ENCODE peak calls at places on chromosomes 1 and 21, in ten cellular contexts. K is H54; L is T-cell; P is ELR; T is HT1080; Y is pulmonary artery endothelial cell; G is ovary; U is effector memory CD8-positive, alpha-beta T cell; B is memory B cell; V is activated CD8-positive, alpha-beta memory T cell treated with anti-CD3 and anti-CD28 coated beads for 48 hours. A is an unnamed sample.

GRCh38 chr1:88029142-88029541 is 654.9 kb upstream of the PKN2 start:
- DNase-seq in V (no peak), Y (no peak), U (no peak), G (no peak), K (no peak), P (peak; percentile 1), T (peak; percentile 21), B (no peak), L (no peak), A (no peak)

GRCh38 chr1:1182491-1183220 is 9.0 kb downstream of the TTLL10 start:
- DNase-seq in L (no peak), K (no peak), B (no peak), P (no peak), T (no peak), V (no peak), G (no peak), Y (no peak), U (no peak), A (no peak)

GRCh38 chr1:92538048-92538412 is 51.3 kb upstream of the GFI1 start:
- DNase-seq in K (no peak), P (peak; percentile 45), G (no peak), B (no peak), V (no peak), L (no peak), T (peak; percentile 3), U (peak; percentile 15), Y (no peak), A (no peak)

GRCh38 chr1:244049142-244049968 is 1.7 kb upstream of the ZBTB18 start:
- DNase-seq in K (no peak), P (peak; percentile 57), T (no peak), V (no peak), U (peak; percentile 35), L (peak; percentile 74), G (peak; percentile 65), Y (no peak), B (peak; percentile 62), A (no peak)

GRCh38 chr1:172431721-172432192 is 11.3 kb downstream of the C1orf105 start:
- DNase-seq in V (no peak), G (no peak), B (no peak), T (no peak), Y (no peak), P (no peak), L (peak; percentile 35), K (no peak), U (no peak), A (no peak)

GRCh38 chr1:63643926-63644325 is 50.7 kb downstream of the PGM1 start:
- DNase-seq in P (no peak), K (no peak), B (no peak), U (no peak), G (no peak), V (no peak), Y (no peak), L (no peak), T (no peak), A (no peak)

GRCh38 chr21:25427828-25428227 is 179.5 kb downstream of the MRPL39 start:
- DNase-seq in T (no peak), B (no peak), V (no peak), K (no peak), P (no peak), Y (no peak), L (no peak), G (no peak), U (no peak), A (no peak)

GRCh38 chr1:15735304-15736034 is 589 bp upstream of the SLC25A34 start:
- DNase-seq in B (no peak), G (no peak), U (no peak), K (no peak), Y (no peak), V (no peak), T (no peak), P (no peak), L (no peak), A (no peak)

GRCh38 chr1:65141394-65141793 is 6.6 kb upstream of the AK4 start:
- DNase-seq in G (no peak), L (no peak), K (peak; percentile 11), T (peak; percentile 68), B (no peak), Y (no peak), V (no peak), U (no peak), P (peak; percentile 59), A (no peak)

GRCh38 chr21:43645414-43645891 is 13.8 kb downstream of the HSF2BP start:
- DNase-seq in U (no peak), B (peak; percentile 33), V (no peak), K (no peak), Y (peak; percentile 54), G (no peak), T (peak; percentile 81), P (peak; percentile 79), L (no peak), A (peak; percentile 73)

GRCh38 chr1:12434174-12434573 is 183.8 kb downstream of the DHRS3 start:
- DNase-seq in U (peak; percentile 38), P (peak; percentile 80), B (no peak), Y (no peak), G (no peak), L (peak; percentile 30), V (no peak), K (peak; percentile 21), T (peak; percentile 93), A (no peak)

A was measured in sciatic nerve.